ENCODE peak calls at places on chromosomes 13 and 19, in nine cellular contexts. G is thoracic aorta, L is astrocyte, W is upper lobe of left lung, B is psoas muscle, D is fibroblast of lung, S is endodermal cell, J is tibial artery, M is body of pancreas. T is an unnamed sample.

GRCh38 chr19:50897612-50898011 is 13.6 kb downstream of the KLK4 start:
- DNase-seq in G (no peak), L (no peak), W (no peak), B (no peak), D (no peak), S (no peak), J (no peak), M (no peak), T (no peak)

GRCh38 chr19:41934849-41935374 is 6.7 kb upstream of the ERFL start:
- DNase-seq in G (no peak), L (no peak), W (no peak), B (peak; percentile 58), D (peak; percentile 42), S (peak; percentile 98), J (peak; percentile 59), M (peak; percentile 66), T (peak; percentile 84)

GRCh38 chr19:56750658-56751057 is 79.1 kb upstream of the ZNF835 start:
- DNase-seq in G (no peak), L (no peak), W (no peak), B (no peak), D (no peak), S (no peak), J (no peak), M (no peak), T (no peak)

GRCh38 chr13:29156136-29156535 is 336.0 kb downstream of the MTUS2 start:
- DNase-seq in G (no peak), L (no peak), W (no peak), B (no peak), D (no peak), S (no peak), J (no peak), M (no peak), T (no peak)

GRCh38 chr13:47136659-47136975 is 239.8 kb upstream of the HTR2A start:
- DNase-seq in G (no peak), L (no peak), W (no peak), B (no peak), D (no peak), S (no peak), J (no peak), M (peak; percentile 7), T (no peak)

GRCh38 chr13:34172048-34172447 is 354.1 kb downstream of the RFC3 start:
- DNase-seq in G (no peak), L (no peak), W (no peak), B (no peak), D (no peak), S (no peak), J (no peak), M (no peak), T (no peak)

GRCh38 chr19:48487944-48488343 is 18.8 kb downstream of the CYTH2 start:
- DNase-seq in G (peak; percentile 59), L (peak; percentile 72), W (no peak), B (peak; percentile 76), D (peak; percentile 65), S (no peak), J (no peak), M (peak; percentile 83), T (no peak)

GRCh38 chr13:110173247-110173818 is 133.6 kb downstream of the COL4A1 start:
- DNase-seq in G (no peak), L (no peak), W (no peak), B (no peak), D (no peak), S (no peak), J (no peak), M (no peak), T (no peak)

GRCh38 chr19:10138879-10139795 is 19.4 kb upstream of the EIF3G start:
- DNase-seq in G (no peak), L (no peak), W (peak; percentile 73), B (no peak), D (no peak), S (no peak), J (no peak), M (no peak), T (no peak)

GRCh38 chr19:15257782-15258181 is 25.5 kb upstream of the EPHX3 start:
- DNase-seq in G (no peak), L (no peak), W (no peak), B (no peak), D (no peak), S (no peak), J (no peak), M (no peak), T (no peak)

GRCh38 chr19:15300533-15301194 is 31.7 kb downstream of the BRD4 start:
- DNase-seq in G (no peak), L (no peak), W (no peak), B (no peak), D (peak; percentile 89), S (no peak), J (no peak), M (no peak), T (no peak)

GRCh38 chr13:37492061-37492460 is 106.5 kb downstream of the POSTN start:
- DNase-seq in G (no peak), L (peak; percentile 46), W (no peak), B (no peak), D (no peak), S (no peak), J (no peak), M (no peak), T (no peak)

GRCh38 chr19:27971071-27971470 is 1241.9 kb downstream of the UQCRFS1 start:
- DNase-seq in G (no peak), L (peak; percentile 87), W (no peak), B (no peak), D (no peak), S (peak; percentile 74), J (no peak), M (no peak), T (no peak)

GRCh38 chr13:29362849-29363604 is 232.5 kb downstream of the SLC7A1 start:
- DNase-seq in G (no peak), L (peak; percentile 10), W (no peak), B (no peak), D (peak; percentile 31), S (peak; percentile 88), J (no peak), M (peak; percentile 42), T (peak; percentile 47)

GRCh38 chr13:98975822-98976261 is 2.0 kb downstream of the DOCK9 start:
- DNase-seq in G (no peak), L (no peak), W (no peak), B (no peak), D (no peak), S (peak; percentile 85), J (no peak), M (no peak), T (no peak)

GRCh38 chr19:56567274-56568120 is at the start of gene ZNF470:
- DNase-seq in G (peak; percentile 85), L (peak; percentile 85), W (peak; percentile 97), B (peak; percentile 97), D (peak; percentile 91), S (peak; percentile 96), J (peak; percentile 96), M (peak; percentile 97), T (peak; percentile 96)

DNA sequence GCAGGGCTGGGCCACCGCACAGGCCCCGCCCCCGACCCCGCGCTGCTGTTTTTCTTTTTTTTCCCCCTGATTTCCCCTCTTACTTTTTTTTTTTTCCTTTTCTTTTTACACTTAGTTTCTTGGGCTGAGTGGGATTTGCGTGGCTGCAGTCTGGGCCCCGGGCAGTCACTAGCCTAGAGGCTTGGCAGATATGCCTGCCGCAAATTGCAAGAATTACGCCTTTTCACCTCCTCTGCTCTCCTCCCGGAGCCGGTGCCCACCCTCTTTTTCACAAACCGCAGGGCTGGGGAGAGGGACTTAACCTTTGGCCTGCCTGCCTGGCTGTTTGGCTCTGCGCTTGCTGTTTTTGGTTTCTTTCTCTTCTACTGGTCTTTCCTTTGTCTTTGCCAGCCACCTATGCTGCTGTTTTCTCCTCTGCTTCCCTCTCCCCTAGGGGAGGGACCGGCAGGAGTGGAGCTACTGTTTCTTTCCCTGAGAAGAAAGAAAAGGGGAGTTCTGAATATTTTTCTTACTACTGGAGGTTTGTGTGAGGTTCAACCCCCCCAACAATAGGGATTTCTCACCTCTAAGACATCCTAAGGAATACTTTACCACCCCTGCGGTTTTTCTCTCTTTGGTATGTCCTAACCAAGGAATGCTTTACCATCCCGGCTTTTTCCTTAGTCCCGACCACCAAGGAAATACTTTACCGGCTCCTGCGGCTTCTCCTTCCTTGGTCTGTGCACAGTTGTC is 11.0 kb downstream of the ZNF552 start:
- DNase-seq in G (no peak), L (peak; percentile 99), W (no peak), B (no peak), D (peak; percentile 58), S (peak; percentile 89), J (no peak), M (no peak), T (no peak)
- H3K27ac ChIP-seq in G (peak overlapping the region; percentile 64), L (peak overlapping the region; percentile 94), W (peak overlapping the region; percentile 84), B (peak overlapping the region; percentile 42), D (peak overlapping the region; percentile 85), S (peak overlapping the region; percentile 98), J (peak overlapping the region; percentile 78), M (peak overlapping the region; percentile 68), T (no peak overlapping the region)

GRCh38 chr13:44293908-44294735 is 79.5 kb upstream of the SERP2 start:
- DNase-seq in G (no peak), L (peak; percentile 50), W (no peak), B (no peak), D (peak; percentile 76), S (no peak), J (no peak), M (no peak), T (no peak)
- H3K4me3 ChIP-seq in G (no peak overlapping the region), L (no peak overlapping the region), W (no peak overlapping the region), B (no peak overlapping the region), D (no peak overlapping the region), S (no peak overlapping the region), J (no peak overlapping the region), M (no peak overlapping the region), T (no peak overlapping the region)

GRCh38 chr19:5062799-5063198 is 93.9 kb downstream of the KDM4B start:
- DNase-seq in G (no peak), L (no peak), W (no peak), B (no peak), D (no peak), S (no peak), J (no peak), M (no peak), T (no peak)
- H3K27ac ChIP-seq in G (no peak overlapping the region), L (no peak overlapping the region), W (no peak overlapping the region), B (no peak overlapping the region), D (no peak overlapping the region), S (no peak overlapping the region), J (no peak overlapping the region), M (no peak overlapping the region), T (no peak overlapping the region)

DNA sequence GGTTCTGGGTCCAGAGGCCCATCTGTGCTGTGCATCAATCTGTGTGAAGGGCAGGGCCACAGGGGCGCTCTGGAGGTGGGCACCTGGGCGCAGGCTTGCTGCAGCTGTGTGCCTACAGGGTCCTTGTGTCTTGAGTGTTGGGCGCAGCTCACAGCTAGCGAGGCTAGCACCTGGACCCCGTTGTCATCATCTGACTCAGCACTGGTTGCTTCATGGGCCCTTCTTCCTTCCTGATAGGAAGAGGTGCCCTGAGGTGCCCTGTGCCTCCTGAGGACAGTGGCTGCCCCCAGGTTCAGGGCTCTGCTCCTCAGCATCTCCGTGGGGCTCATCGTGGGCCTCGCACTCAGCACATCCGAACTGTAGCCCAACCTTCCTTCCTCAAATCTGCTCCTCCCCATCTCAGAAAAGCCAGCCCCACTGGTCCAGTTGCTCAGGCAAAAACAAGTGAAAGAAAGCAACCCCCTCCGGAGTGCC is 54.8 kb downstream of the GATAD2A start:
- DNase-seq in G (no peak), L (no peak), W (peak; percentile 48), B (no peak), D (no peak), S (no peak), J (no peak), M (no peak), T (no peak)
- H3K4me3 ChIP-seq in G (peak overlapping the region; percentile 65), L (no peak overlapping the region), W (peak overlapping the region; percentile 20), B (peak overlapping the region; percentile 55), D (no peak overlapping the region), S (no peak overlapping the region), J (no peak overlapping the region), M (no peak overlapping the region), T (no peak overlapping the region)